ENCODE peak calls at places on chromosomes 16 and 17, in seven cellular contexts. One of them, this sample, is unnamed.

GRCh38 chr17:57517216-57517518 is 227.9 kb downstream of the CCDC182 start:
- DNase-seq in SK-MEL-5: no peak
- DNase-seq in mucosa of gallbladder: no peak
- DNase-seq in effector memory CD8-positive, alpha-beta T cell: no peak
- DNase-seq in CD8-positive, alpha-beta memory T cell: no peak
- DNase-seq in GM13977: no peak
- DNase-seq in ascending aorta: no peak
- DNase-seq in this sample: no peak

GRCh38 chr16:351804-352520 is 561 bp downstream of the AXIN1 start:
- DNase-seq in CD8-positive, alpha-beta memory T cell: peak; percentile 31
- DNase-seq in mucosa of gallbladder: no peak
- DNase-seq in SK-MEL-5: no peak
- DNase-seq in effector memory CD8-positive, alpha-beta T cell: no peak
- DNase-seq in GM13977: peak; percentile 60
- DNase-seq in ascending aorta: no peak
- DNase-seq in this sample: no peak

GRCh38 chr17:31838641-31839225 is 20.3 kb downstream of the COPRS start:
- DNase-seq in CD8-positive, alpha-beta memory T cell: no peak
- DNase-seq in ascending aorta: no peak
- DNase-seq in GM13977: no peak
- DNase-seq in effector memory CD8-positive, alpha-beta T cell: no peak
- DNase-seq in mucosa of gallbladder: no peak
- DNase-seq in SK-MEL-5: peak; percentile 54
- DNase-seq in this sample: peak; percentile 48

GRCh38 chr16:80518436-80518835 is 22.4 kb upstream of the DYNLRB2 start:
- DNase-seq in ascending aorta: no peak
- DNase-seq in effector memory CD8-positive, alpha-beta T cell: peak; percentile 23
- DNase-seq in mucosa of gallbladder: no peak
- DNase-seq in GM13977: no peak
- DNase-seq in SK-MEL-5: no peak
- DNase-seq in CD8-positive, alpha-beta memory T cell: no peak
- DNase-seq in this sample: no peak

GRCh38 chr16:10623059-10623458 is 42.7 kb upstream of the EMP2 start:
- DNase-seq in mucosa of gallbladder: no peak
- DNase-seq in CD8-positive, alpha-beta memory T cell: no peak
- DNase-seq in ascending aorta: no peak
- DNase-seq in effector memory CD8-positive, alpha-beta T cell: no peak
- DNase-seq in GM13977: no peak
- DNase-seq in SK-MEL-5: no peak
- DNase-seq in this sample: no peak

GRCh38 chr16:3965781-3966582 is 85.5 kb upstream of the CREBBP start:
- DNase-seq in mucosa of gallbladder: no peak
- DNase-seq in CD8-positive, alpha-beta memory T cell: no peak
- DNase-seq in effector memory CD8-positive, alpha-beta T cell: no peak
- DNase-seq in SK-MEL-5: no peak
- DNase-seq in ascending aorta: no peak
- DNase-seq in GM13977: no peak
- DNase-seq in this sample: no peak

GRCh38 chr17:33055746-33056145 is 64.1 kb downstream of the SPACA3 start:
- DNase-seq in ascending aorta: no peak
- DNase-seq in effector memory CD8-positive, alpha-beta T cell: no peak
- DNase-seq in GM13977: no peak
- DNase-seq in mucosa of gallbladder: no peak
- DNase-seq in CD8-positive, alpha-beta memory T cell: no peak
- DNase-seq in SK-MEL-5: no peak
- DNase-seq in this sample: no peak

GRCh38 chr17:78993981-78994671 is 14.4 kb upstream of the LGALS3BP start:
- DNase-seq in SK-MEL-5: no peak
- DNase-seq in mucosa of gallbladder: no peak
- DNase-seq in ascending aorta: peak; percentile 60
- DNase-seq in CD8-positive, alpha-beta memory T cell: no peak
- DNase-seq in effector memory CD8-positive, alpha-beta T cell: no peak
- DNase-seq in GM13977: peak; percentile 44
- DNase-seq in this sample: no peak

GRCh38 chr16:53041196-53041977 is 11.3 kb downstream of the CHD9NB start:
- DNase-seq in SK-MEL-5: no peak
- DNase-seq in ascending aorta: no peak
- DNase-seq in effector memory CD8-positive, alpha-beta T cell: no peak
- DNase-seq in CD8-positive, alpha-beta memory T cell: no peak
- DNase-seq in mucosa of gallbladder: no peak
- DNase-seq in GM13977: no peak
- DNase-seq in this sample: no peak

GRCh38 chr16:67199011-67199807 is at the start of gene ELMO3:
- DNase-seq in effector memory CD8-positive, alpha-beta T cell: no peak
- DNase-seq in CD8-positive, alpha-beta memory T cell: no peak
- DNase-seq in ascending aorta: no peak
- DNase-seq in SK-MEL-5: no peak
- DNase-seq in mucosa of gallbladder: peak; percentile 65
- DNase-seq in GM13977: no peak
- DNase-seq in this sample: no peak

GRCh38 chr17:20281860-20282259 is 185.5 kb downstream of the LGALS9B start:
- DNase-seq in effector memory CD8-positive, alpha-beta T cell: no peak
- DNase-seq in ascending aorta: peak; percentile 73
- DNase-seq in GM13977: no peak
- DNase-seq in SK-MEL-5: no peak
- DNase-seq in mucosa of gallbladder: peak; percentile 23
- DNase-seq in CD8-positive, alpha-beta memory T cell: no peak
- DNase-seq in this sample: no peak

GRCh38 chr16:4501071-4501478 is 24.9 kb downstream of the HMOX2 start:
- DNase-seq in CD8-positive, alpha-beta memory T cell: no peak
- DNase-seq in GM13977: no peak
- DNase-seq in mucosa of gallbladder: peak; percentile 64
- DNase-seq in ascending aorta: no peak
- DNase-seq in SK-MEL-5: no peak
- DNase-seq in effector memory CD8-positive, alpha-beta T cell: no peak
- DNase-seq in this sample: no peak

GRCh38 chr16:81005644-81006471 is 827 bp downstream of the CMC2 start:
- DNase-seq in SK-MEL-5: peak; percentile 53
- DNase-seq in CD8-positive, alpha-beta memory T cell: no peak
- DNase-seq in mucosa of gallbladder: peak; percentile 21
- DNase-seq in effector memory CD8-positive, alpha-beta T cell: no peak
- DNase-seq in ascending aorta: no peak
- DNase-seq in GM13977: no peak
- DNase-seq in this sample: no peak

GRCh38 chr17:19304209-19304608 is 58.3 kb downstream of the B9D1 start:
- DNase-seq in effector memory CD8-positive, alpha-beta T cell: no peak
- DNase-seq in CD8-positive, alpha-beta memory T cell: no peak
- DNase-seq in SK-MEL-5: no peak
- DNase-seq in GM13977: no peak
- DNase-seq in mucosa of gallbladder: peak; percentile 74
- DNase-seq in ascending aorta: peak; percentile 72
- DNase-seq in this sample: no peak

GRCh38 chr17:66791337-66791736 is 43.6 kb upstream of the CACNG5 start:
- DNase-seq in SK-MEL-5: no peak
- DNase-seq in CD8-positive, alpha-beta memory T cell: no peak
- DNase-seq in effector memory CD8-positive, alpha-beta T cell: no peak
- DNase-seq in mucosa of gallbladder: peak; percentile 16
- DNase-seq in GM13977: no peak
- DNase-seq in ascending aorta: no peak
- DNase-seq in this sample: no peak

GRCh38 chr16:80147021-80147680 is 393.6 kb upstream of the DYNLRB2 start:
- DNase-seq in CD8-positive, alpha-beta memory T cell: no peak
- DNase-seq in GM13977: no peak
- DNase-seq in effector memory CD8-positive, alpha-beta T cell: no peak
- DNase-seq in mucosa of gallbladder: no peak
- DNase-seq in SK-MEL-5: no peak
- DNase-seq in ascending aorta: no peak
- DNase-seq in this sample: no peak

GRCh38 chr17:71109697-71110096 is 940.4 kb downstream of the KCNJ2 start:
- DNase-seq in mucosa of gallbladder: no peak
- DNase-seq in ascending aorta: no peak
- DNase-seq in effector memory CD8-positive, alpha-beta T cell: no peak
- DNase-seq in GM13977: no peak
- DNase-seq in SK-MEL-5: no peak
- DNase-seq in CD8-positive, alpha-beta memory T cell: no peak
- DNase-seq in this sample: no peak

GRCh38 chr17:34314279-34314678 is 5.0 kb upstream of the CCL8 start:
- DNase-seq in effector memory CD8-positive, alpha-beta T cell: no peak
- DNase-seq in mucosa of gallbladder: peak; percentile 30
- DNase-seq in SK-MEL-5: no peak
- DNase-seq in CD8-positive, alpha-beta memory T cell: no peak
- DNase-seq in GM13977: no peak
- DNase-seq in ascending aorta: peak; percentile 73
- DNase-seq in this sample: no peak

GRCh38 chr17:17228521-17229279 is 8.3 kb downstream of the FLCN start:
- DNase-seq in GM13977: no peak
- DNase-seq in mucosa of gallbladder: no peak
- DNase-seq in effector memory CD8-positive, alpha-beta T cell: no peak
- DNase-seq in CD8-positive, alpha-beta memory T cell: no peak
- DNase-seq in ascending aorta: no peak
- DNase-seq in SK-MEL-5: no peak
- DNase-seq in this sample: no peak

This sample was measured in COLO829.